ENCODE peak calls at places on chromosomes 16 and 17, in five cellular contexts. One of them, this sample, is unnamed. For H3K4me1, the result is how much of the 10 kb centered on the place peaks cover.

GRCh38 chr17:42679001-42679491 is 2.3 kb upstream of the PLEKHH3 start:
- DNase-seq in ovary: peak
- DNase-seq in tibial nerve: peak
- DNase-seq in psoas muscle: peak
- DNase-seq in BE2C: peak
- DNase-seq in this sample: peak

GRCh38 chr17:80269405-80269807 is 8.8 kb downstream of the RNF213 start:
- DNase-seq in ovary: no peak
- DNase-seq in tibial nerve: no peak
- DNase-seq in BE2C: no peak
- DNase-seq in psoas muscle: no peak
- DNase-seq in this sample: no peak

GRCh38 chr17:42387663-42388380 is 420 bp downstream of the STAT3 start:
- DNase-seq in BE2C: peak
- DNase-seq in psoas muscle: peak
- DNase-seq in ovary: peak
- DNase-seq in tibial nerve: no peak
- DNase-seq in this sample: peak

GRCh38 chr17:66491213-66491612 is 188.8 kb downstream of the PRKCA start:
- DNase-seq in ovary: no peak
- DNase-seq in psoas muscle: no peak
- DNase-seq in tibial nerve: no peak
- DNase-seq in BE2C: no peak
- DNase-seq in this sample: no peak

GRCh38 chr17:71237903-71238538 is 882.8 kb upstream of the SOX9 start:
- DNase-seq in ovary: no peak
- DNase-seq in BE2C: no peak
- DNase-seq in psoas muscle: no peak
- DNase-seq in tibial nerve: no peak
- DNase-seq in this sample: no peak

GRCh38 chr16:54052271-54052670 is 234.3 kb downstream of the IRX3 start:
- DNase-seq in tibial nerve: no peak
- DNase-seq in ovary: no peak
- DNase-seq in BE2C: no peak
- DNase-seq in psoas muscle: no peak
- DNase-seq in this sample: no peak

GRCh38 chr16:85911531-85911930 is 12.6 kb downstream of the IRF8 start:
- DNase-seq in psoas muscle: no peak
- DNase-seq in tibial nerve: no peak
- DNase-seq in ovary: no peak
- DNase-seq in BE2C: no peak
- DNase-seq in this sample: no peak

GRCh38 chr16:57258910-57259475 is 13.9 kb downstream of the ARL2BP start:
- DNase-seq in psoas muscle: no peak
- DNase-seq in ovary: no peak
- DNase-seq in tibial nerve: no peak
- DNase-seq in BE2C: no peak
- DNase-seq in this sample: no peak

GRCh38 chr16:56357765-56358322 is 67.5 kb downstream of the AMFR start:
- DNase-seq in ovary: no peak
- DNase-seq in tibial nerve: no peak
- DNase-seq in psoas muscle: peak
- DNase-seq in BE2C: peak
- DNase-seq in this sample: no peak

GRCh38 chr17:29572691-29573557 is 4.4 kb downstream of the TP53I13 start:
- DNase-seq in BE2C: peak
- DNase-seq in ovary: peak
- DNase-seq in psoas muscle: peak
- DNase-seq in tibial nerve: peak
- DNase-seq in this sample: peak

GRCh38 chr17:82242977-82243647 is 14.3 kb downstream of the SLC16A3 start:
- DNase-seq in psoas muscle: peak
- DNase-seq in BE2C: peak
- DNase-seq in tibial nerve: peak
- DNase-seq in ovary: peak
- DNase-seq in this sample: peak

GRCh38 chr16:49503242-49504022 is 129.8 kb downstream of the C16orf78 start:
- DNase-seq in psoas muscle: peak
- DNase-seq in tibial nerve: no peak
- DNase-seq in ovary: no peak
- DNase-seq in BE2C: no peak
- DNase-seq in this sample: no peak

GRCh38 chr17:78717431-78717980 is 64.6 kb downstream of the CYTH1 start:
- DNase-seq in tibial nerve: peak
- DNase-seq in psoas muscle: no peak
- DNase-seq in BE2C: peak
- DNase-seq in ovary: peak
- DNase-seq in this sample: no peak

GRCh38 chr17:81477173-81477572 is 35.4 kb downstream of the ACTG1 start:
- DNase-seq in BE2C: no peak
- DNase-seq in ovary: no peak
- DNase-seq in tibial nerve: no peak
- DNase-seq in psoas muscle: no peak
- DNase-seq in this sample: no peak

GRCh38 chr16:83898463-83899271 is at the start of gene MLYCD:
- DNase-seq in ovary: peak
- DNase-seq in psoas muscle: peak
- DNase-seq in tibial nerve: peak
- DNase-seq in BE2C: peak
- DNase-seq in this sample: peak

GRCh38 chr17:27513849-27514248 is 57.6 kb downstream of the KSR1 start:
- DNase-seq in BE2C: no peak
- DNase-seq in tibial nerve: no peak
- DNase-seq in ovary: no peak
- DNase-seq in psoas muscle: no peak
- DNase-seq in this sample: no peak
- H3K4me1 ChIP-seq in BE2C: under half
- H3K4me1 ChIP-seq in tibial nerve: under half
- H3K4me1 ChIP-seq in ovary: under half
- H3K4me1 ChIP-seq in psoas muscle: under half
- H3K4me1 ChIP-seq in this sample: under half

DNA sequence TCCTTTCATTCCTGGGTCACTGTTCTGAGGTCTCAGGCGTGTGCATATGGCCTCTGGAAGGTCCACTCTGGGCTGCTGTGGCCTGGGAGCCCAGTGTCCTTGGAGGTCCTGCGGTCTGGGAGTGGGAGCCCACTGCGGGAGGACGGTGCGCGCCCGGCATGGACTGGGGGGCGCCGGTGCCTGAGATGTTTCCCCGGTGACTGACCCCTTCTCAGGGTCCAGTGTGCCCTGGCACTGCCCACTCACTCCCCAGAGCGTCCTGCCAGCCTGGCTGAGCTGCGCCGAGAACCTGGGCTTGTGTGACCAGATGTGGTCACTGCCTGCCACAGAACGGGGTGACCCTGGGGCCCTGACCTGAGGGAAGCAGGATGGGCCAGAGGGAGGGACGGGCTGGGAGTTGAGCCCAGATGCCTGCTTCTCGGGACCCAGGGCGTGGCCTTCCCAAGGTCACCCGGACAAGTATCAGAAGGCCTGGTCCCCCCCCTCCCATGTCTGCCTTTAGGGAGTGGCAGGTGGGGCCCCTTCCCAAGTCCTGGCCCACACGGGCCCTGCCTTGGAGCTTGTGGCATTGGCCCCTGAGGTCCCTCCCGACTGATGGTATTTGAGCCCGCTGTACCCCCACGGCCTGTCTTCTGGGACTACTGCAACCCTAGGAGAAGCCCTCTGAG is 1.1 kb upstream of the RHBDL1 start:
- DNase-seq in psoas muscle: no peak
- DNase-seq in BE2C: no peak
- DNase-seq in ovary: no peak
- DNase-seq in tibial nerve: no peak
- DNase-seq in this sample: no peak
- H3K4me3 ChIP-seq in psoas muscle: no peak
- H3K4me3 ChIP-seq in BE2C: no peak
- H3K4me3 ChIP-seq in ovary: no peak
- H3K4me3 ChIP-seq in tibial nerve: no peak
- H3K4me3 ChIP-seq in this sample: no peak

GRCh38 chr17:38881600-38882191 is 11.8 kb downstream of the LASP1 start:
- DNase-seq in psoas muscle: peak
- DNase-seq in ovary: peak
- DNase-seq in tibial nerve: peak
- DNase-seq in BE2C: peak
- DNase-seq in this sample: peak
- H3K4me1 ChIP-seq in psoas muscle: under half
- H3K4me1 ChIP-seq in ovary: under half
- H3K4me1 ChIP-seq in tibial nerve: under half
- H3K4me1 ChIP-seq in BE2C: under half
- H3K4me1 ChIP-seq in this sample: under half

DNA sequence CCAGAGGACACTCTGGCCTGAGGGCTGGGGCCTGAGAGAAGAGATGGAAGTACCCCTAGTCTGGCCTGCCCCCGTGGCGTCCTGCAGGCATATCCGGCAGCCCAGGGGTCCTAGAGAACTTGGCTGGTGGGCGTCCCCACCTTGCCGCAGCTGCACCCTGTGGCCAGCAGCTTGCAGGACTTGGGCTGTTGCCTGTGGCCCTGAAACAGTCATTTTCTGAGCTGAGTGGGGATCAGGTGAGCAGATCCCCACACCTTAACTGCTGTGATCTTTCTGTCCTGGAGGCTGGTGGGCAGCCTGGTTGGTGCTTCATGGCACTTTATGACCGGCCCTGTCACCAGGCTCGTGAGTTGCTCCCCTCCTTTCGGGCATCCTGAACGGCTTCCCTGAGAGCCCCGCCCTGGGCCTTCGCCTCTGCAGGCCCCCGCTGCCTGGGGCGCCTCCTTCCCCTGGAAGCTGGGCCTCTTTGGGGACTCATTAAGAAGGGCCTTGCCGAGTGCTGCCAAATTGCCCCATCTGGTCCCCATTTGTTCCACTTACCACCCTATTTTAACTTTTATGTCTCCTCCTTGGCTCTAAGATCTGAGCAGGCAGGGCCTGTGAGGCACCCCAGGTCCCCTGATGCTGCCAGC is 298.7 kb downstream of the SEC14L1 start:
- DNase-seq in BE2C: no peak
- DNase-seq in ovary: no peak
- DNase-seq in psoas muscle: no peak
- DNase-seq in tibial nerve: no peak
- DNase-seq in this sample: no peak
- H3K4me3 ChIP-seq in BE2C: no peak
- H3K4me3 ChIP-seq in ovary: no peak
- H3K4me3 ChIP-seq in psoas muscle: no peak
- H3K4me3 ChIP-seq in tibial nerve: no peak
- H3K4me3 ChIP-seq in this sample: no peak

GRCh38 chr16:12570046-12570618 is 233.6 kb downstream of the CPPED1 start:
- DNase-seq in psoas muscle: no peak
- DNase-seq in ovary: no peak
- DNase-seq in tibial nerve: no peak
- DNase-seq in BE2C: no peak
- DNase-seq in this sample: no peak
- H3K4me1 ChIP-seq in psoas muscle: under half
- H3K4me1 ChIP-seq in ovary: under half
- H3K4me1 ChIP-seq in tibial nerve: under half
- H3K4me1 ChIP-seq in BE2C: under half
- H3K4me1 ChIP-seq in this sample: under half

GRCh38 chr17:77213778-77214132 is 73.0 kb downstream of the SEC14L1 start:
- DNase-seq in ovary: no peak
- DNase-seq in BE2C: no peak
- DNase-seq in psoas muscle: no peak
- DNase-seq in tibial nerve: no peak
- DNase-seq in this sample: no peak

GRCh38 chr17:77212081-77212832 is 71.5 kb downstream of the SEC14L1 start:
- DNase-seq in BE2C: no peak
- DNase-seq in psoas muscle: no peak
- DNase-seq in ovary: no peak
- DNase-seq in tibial nerve: no peak
- DNase-seq in this sample: no peak

GRCh38 chr17:77211681-77212080 is 70.9 kb downstream of the SEC14L1 start:
- DNase-seq in psoas muscle: peak
- DNase-seq in ovary: no peak
- DNase-seq in BE2C: no peak
- DNase-seq in tibial nerve: no peak
- DNase-seq in this sample: no peak

GRCh38 chr17:77214328-77214727 is 73.6 kb downstream of the SEC14L1 start:
- DNase-seq in tibial nerve: no peak
- DNase-seq in ovary: no peak
- DNase-seq in BE2C: no peak
- DNase-seq in psoas muscle: no peak
- DNase-seq in this sample: no peak

DNA sequence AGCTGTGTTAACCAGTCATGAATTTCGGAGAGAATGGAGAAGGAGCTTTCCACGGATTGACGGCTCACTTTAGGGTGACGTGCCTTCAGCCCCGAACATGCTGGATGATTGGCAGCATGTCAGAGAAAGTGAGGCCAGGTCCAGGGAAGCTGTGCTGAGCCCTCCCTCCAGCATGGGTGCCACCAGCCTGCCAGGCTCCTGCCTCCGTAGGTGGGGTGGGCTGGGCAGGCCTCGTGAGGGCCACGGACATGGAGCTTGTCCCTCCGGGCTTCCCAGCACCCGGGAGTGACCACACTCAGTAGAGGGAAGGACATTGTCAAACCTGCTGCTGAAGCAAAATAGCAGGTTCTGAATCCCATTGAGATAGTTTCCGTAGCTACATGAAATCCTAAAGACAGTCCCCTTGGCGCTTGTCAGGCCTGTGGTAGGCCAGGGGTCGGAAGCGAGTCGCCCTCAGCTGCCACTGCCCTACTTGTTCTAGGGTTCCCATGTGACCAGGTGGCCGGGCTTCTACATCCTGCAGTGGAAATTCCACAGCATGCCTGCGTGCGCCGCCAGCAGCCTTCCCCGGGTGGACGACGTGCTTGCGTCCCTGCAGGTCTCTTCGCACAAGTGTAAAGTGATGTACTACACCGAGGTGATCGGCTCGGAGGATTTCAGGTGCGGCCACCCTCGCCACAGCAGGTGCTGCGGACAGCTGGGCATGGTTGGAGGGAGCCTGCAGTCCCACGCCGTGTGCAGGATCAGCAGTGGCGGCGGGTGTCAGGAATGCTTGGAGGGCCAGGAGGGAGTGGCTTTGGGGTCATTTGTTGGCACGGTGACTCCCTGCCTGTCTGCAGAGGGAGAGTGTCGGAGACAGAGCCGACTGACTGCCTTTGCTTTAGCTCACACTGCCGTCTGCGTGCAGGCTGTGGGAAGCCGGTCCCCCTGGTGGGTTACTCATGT is 72.3 kb downstream of the SEC14L1 start:
- DNase-seq in BE2C: no peak
- DNase-seq in psoas muscle: no peak
- DNase-seq in ovary: no peak
- DNase-seq in tibial nerve: no peak
- DNase-seq in this sample: no peak
- H3K4me3 ChIP-seq in BE2C: no peak
- H3K4me3 ChIP-seq in psoas muscle: no peak
- H3K4me3 ChIP-seq in ovary: no peak
- H3K4me3 ChIP-seq in tibial nerve: no peak
- H3K4me3 ChIP-seq in this sample: no peak

This sample was measured in pancreas.